ENCODE peak calls at places on chromosome 5, in four cellular contexts. U is progenitor cell of endocrine pancreas, H is activated gamma-delta T cell treated with Interleukin-2 at 50 U/mL for 16 hours, K is HTR-8/SVneo. M is an unnamed sample.

GRCh38 chr5:120538644-120539043 is 74.5 kb downstream of the PRR16 start:
- DNase-seq in U (no peak), H (no peak), K (no peak), M (no peak)

GRCh38 chr5:178297751-178298150 is 65.1 kb upstream of the PHYKPL start:
- DNase-seq in U (no peak), H (no peak), K (no peak), M (no peak)

GRCh38 chr5:1440098-1440493 is 5.1 kb downstream of the SLC6A3 start:
- DNase-seq in U (no peak), H (no peak), K (no peak), M (no peak)

GRCh38 chr5:142860291-142860690 is 90.1 kb downstream of the ARHGAP26 start:
- DNase-seq in U (no peak), H (no peak), K (no peak), M (no peak)

GRCh38 chr5:108381034-108381954 is 604 bp downstream of the FBXL17 start:
- DNase-seq in U (peak; percentile 32), H (peak; percentile 79), K (no peak), M (no peak)

GRCh38 chr5:93191426-93191825 is 389.6 kb downstream of the NR2F1-AS1 start:
- DNase-seq in U (no peak), H (no peak), K (no peak), M (no peak)

GRCh38 chr5:166788050-166788449 is 1503.4 kb upstream of the WWC1 start:
- DNase-seq in U (no peak), H (no peak), K (no peak), M (no peak)

GRCh38 chr5:172637122-172637580 is 3.9 kb upstream of the NEURL1B start:
- DNase-seq in U (no peak), H (no peak), K (peak; percentile 58), M (peak; percentile 13)

GRCh38 chr5:169071-169727 is 22.1 kb upstream of the LRRC14B start:
- DNase-seq in U (no peak), H (no peak), K (no peak), M (no peak)

GRCh38 chr5:80346055-80346454 is 26.3 kb downstream of the SPZ1 start:
- DNase-seq in U (no peak), H (peak; percentile 10), K (peak; percentile 40), M (no peak)

GRCh38 chr5:53343187-53343586 is 137.2 kb upstream of the FST start:
- DNase-seq in U (no peak), H (no peak), K (no peak), M (peak; percentile 92)

GRCh38 chr5:140259509-140259908 is 43.4 kb downstream of the PFDN1 start:
- DNase-seq in U (no peak), H (no peak), K (no peak), M (peak; percentile 69)

GRCh38 chr5:52985306-52985705 is 3.8 kb upstream of the ITGA2 start:
- DNase-seq in U (no peak), H (no peak), K (no peak), M (no peak)

GRCh38 chr5:62977641-62978040 is 399.0 kb downstream of the LRRC70 start:
- DNase-seq in U (no peak), H (no peak), K (no peak), M (no peak)

GRCh38 chr5:159605585-159605984 is 275.3 kb upstream of the IL12B start:
- DNase-seq in U (no peak), H (no peak), K (no peak), M (no peak)

GRCh38 chr5:35803221-35803651 is 53.5 kb upstream of the IL7R start:
- DNase-seq in U (no peak), H (no peak), K (peak; percentile 44), M (no peak)

GRCh38 chr5:78916044-78916443 is 69.1 kb downstream of the ARSB start:
- DNase-seq in U (no peak), H (no peak), K (no peak), M (no peak)

M was measured in keratinocyte.